ENCODE peak calls at places on chromosomes 11 and 22, in four cellular contexts. One of them, this sample, is unnamed. For H3K4me1, the result is how much of the 10 kb centered on the place peaks cover.

GRCh38 chr22:18973264-18974031 is 37.4 kb upstream of the PRODH start:
- DNase-seq in left ventricle myocardium inferior: no peak
- DNase-seq in fibroblast of lung: no peak
- DNase-seq in Peyer's patch: no peak
- DNase-seq in this sample: no peak

GRCh38 chr11:67644042-67644441 is 4.5 kb upstream of the TBX10 start:
- DNase-seq in fibroblast of lung: no peak
- DNase-seq in Peyer's patch: no peak
- DNase-seq in left ventricle myocardium inferior: no peak
- DNase-seq in this sample: no peak

GRCh38 chr11:82865841-82866240 is 34.4 kb downstream of the PRCP start:
- DNase-seq in Peyer's patch: no peak
- DNase-seq in fibroblast of lung: no peak
- DNase-seq in left ventricle myocardium inferior: no peak
- DNase-seq in this sample: no peak

GRCh38 chr11:13337986-13338436 is 60.4 kb downstream of the BMAL1 start:
- DNase-seq in left ventricle myocardium inferior: no peak
- DNase-seq in fibroblast of lung: peak
- DNase-seq in Peyer's patch: no peak
- DNase-seq in this sample: no peak

GRCh38 chr22:40009953-40010751 is 15.4 kb downstream of the FAM83F start:
- DNase-seq in left ventricle myocardium inferior: no peak
- DNase-seq in Peyer's patch: no peak
- DNase-seq in fibroblast of lung: no peak
- DNase-seq in this sample: no peak

GRCh38 chr11:376531-377173 is 7.4 kb downstream of the B4GALNT4 start:
- DNase-seq in fibroblast of lung: no peak
- DNase-seq in Peyer's patch: no peak
- DNase-seq in left ventricle myocardium inferior: no peak
- DNase-seq in this sample: no peak

GRCh38 chr11:78698612-78699011 is 123.9 kb upstream of the NARS2 start:
- DNase-seq in left ventricle myocardium inferior: peak
- DNase-seq in fibroblast of lung: peak
- DNase-seq in Peyer's patch: no peak
- DNase-seq in this sample: no peak

GRCh38 chr11:128728767-128729587 is 35.1 kb downstream of the FLI1 start:
- DNase-seq in left ventricle myocardium inferior: no peak
- DNase-seq in fibroblast of lung: no peak
- DNase-seq in Peyer's patch: no peak
- DNase-seq in this sample: no peak

GRCh38 chr11:29272019-29272654 is 744.7 kb downstream of the KCNA4 start:
- DNase-seq in Peyer's patch: no peak
- DNase-seq in fibroblast of lung: peak
- DNase-seq in left ventricle myocardium inferior: no peak
- DNase-seq in this sample: no peak

GRCh38 chr22:45318558-45319318 is 9.0 kb downstream of the FAM118A start:
- DNase-seq in left ventricle myocardium inferior: no peak
- DNase-seq in Peyer's patch: peak
- DNase-seq in fibroblast of lung: peak
- DNase-seq in this sample: no peak

GRCh38 chr11:133697161-133697560 is 148.2 kb downstream of the SPATA19 start:
- DNase-seq in fibroblast of lung: no peak
- DNase-seq in Peyer's patch: no peak
- DNase-seq in left ventricle myocardium inferior: no peak
- DNase-seq in this sample: no peak

GRCh38 chr11:72229925-72230763 is 5.6 kb downstream of the INPPL1 start:
- DNase-seq in Peyer's patch: peak
- DNase-seq in fibroblast of lung: no peak
- DNase-seq in left ventricle myocardium inferior: no peak
- DNase-seq in this sample: no peak

GRCh38 chr22:50562523-50563409 is at the start of gene SYCE3:
- DNase-seq in fibroblast of lung: peak
- DNase-seq in left ventricle myocardium inferior: peak
- DNase-seq in Peyer's patch: peak
- DNase-seq in this sample: peak

GRCh38 chr11:62928011-62928410 is 6.8 kb upstream of the CHRM1 start:
- DNase-seq in Peyer's patch: no peak
- DNase-seq in left ventricle myocardium inferior: no peak
- DNase-seq in fibroblast of lung: no peak
- DNase-seq in this sample: no peak

GRCh38 chr11:76314741-76315090 is 66.2 kb downstream of the THAP12 start:
- DNase-seq in left ventricle myocardium inferior: no peak
- DNase-seq in fibroblast of lung: peak
- DNase-seq in Peyer's patch: no peak
- DNase-seq in this sample: no peak

GRCh38 chr11:20522536-20522935 is 76.9 kb upstream of the SLC6A5 start:
- DNase-seq in fibroblast of lung: no peak
- DNase-seq in Peyer's patch: no peak
- DNase-seq in left ventricle myocardium inferior: no peak
- DNase-seq in this sample: no peak

GRCh38 chr11:65522640-65523322 is 2.1 kb upstream of the SCYL1 start:
- DNase-seq in left ventricle myocardium inferior: peak
- DNase-seq in fibroblast of lung: no peak
- DNase-seq in Peyer's patch: no peak
- DNase-seq in this sample: no peak

GRCh38 chr11:89521294-89521693 is 30.1 kb upstream of the NOX4 start:
- DNase-seq in fibroblast of lung: peak
- DNase-seq in Peyer's patch: no peak
- DNase-seq in left ventricle myocardium inferior: no peak
- DNase-seq in this sample: no peak

GRCh38 chr11:129117595-129118350 is 74.4 kb downstream of the ARHGAP32 start:
- DNase-seq in left ventricle myocardium inferior: no peak
- DNase-seq in fibroblast of lung: peak
- DNase-seq in Peyer's patch: peak
- DNase-seq in this sample: no peak

GRCh38 chr11:81394324-81394723 is 1339.3 kb downstream of the FAM181B start:
- DNase-seq in Peyer's patch: no peak
- DNase-seq in left ventricle myocardium inferior: no peak
- DNase-seq in fibroblast of lung: no peak
- DNase-seq in this sample: no peak

GRCh38 chr22:26461188-26461810 is 22.3 kb downstream of the HPS4 start:
- DNase-seq in Peyer's patch: peak
- DNase-seq in fibroblast of lung: no peak
- DNase-seq in left ventricle myocardium inferior: peak
- DNase-seq in this sample: no peak

GRCh38 chr11:121451178-121451981 is 734 bp upstream of the SORL1 start:
- DNase-seq in left ventricle myocardium inferior: no peak
- DNase-seq in fibroblast of lung: no peak
- DNase-seq in Peyer's patch: peak
- DNase-seq in this sample: no peak

GRCh38 chr22:17266261-17266971 is 47.2 kb upstream of the ADA2 start:
- DNase-seq in fibroblast of lung: no peak
- DNase-seq in left ventricle myocardium inferior: peak
- DNase-seq in Peyer's patch: peak
- DNase-seq in this sample: no peak

GRCh38 chr11:1928038-1928890 is 8.8 kb downstream of the TNNT3 start:
- DNase-seq in left ventricle myocardium inferior: no peak
- DNase-seq in Peyer's patch: no peak
- DNase-seq in fibroblast of lung: no peak
- DNase-seq in this sample: peak

GRCh38 chr22:25716637-25717036 is 25.4 kb upstream of the MYO18B start:
- DNase-seq in fibroblast of lung: no peak
- DNase-seq in left ventricle myocardium inferior: no peak
- DNase-seq in Peyer's patch: no peak
- DNase-seq in this sample: no peak

GRCh38 chr22:40498454-40499186 is 128.2 kb downstream of the SGSM3 start:
- DNase-seq in Peyer's patch: no peak
- DNase-seq in fibroblast of lung: peak
- DNase-seq in left ventricle myocardium inferior: no peak
- DNase-seq in this sample: no peak

GRCh38 chr11:109247071-109247470 is 174.9 kb upstream of the C11orf87 start:
- DNase-seq in left ventricle myocardium inferior: no peak
- DNase-seq in Peyer's patch: no peak
- DNase-seq in fibroblast of lung: peak
- DNase-seq in this sample: no peak

GRCh38 chr11:126863294-126863997 is 137.1 kb downstream of the KIRREL3 start:
- DNase-seq in Peyer's patch: no peak
- DNase-seq in fibroblast of lung: no peak
- DNase-seq in left ventricle myocardium inferior: no peak
- DNase-seq in this sample: no peak

GRCh38 chr11:94151903-94152677 is 23.4 kb downstream of the PANX1 start:
- DNase-seq in left ventricle myocardium inferior: no peak
- DNase-seq in Peyer's patch: no peak
- DNase-seq in fibroblast of lung: peak
- DNase-seq in this sample: no peak

GRCh38 chr11:27218498-27219038 is 144.4 kb downstream of the CCDC34 start:
- DNase-seq in left ventricle myocardium inferior: no peak
- DNase-seq in Peyer's patch: no peak
- DNase-seq in fibroblast of lung: peak
- DNase-seq in this sample: no peak

GRCh38 chr11:71304045-71304444 is 51.7 kb upstream of the SHANK2 start:
- DNase-seq in fibroblast of lung: no peak
- DNase-seq in left ventricle myocardium inferior: no peak
- DNase-seq in Peyer's patch: no peak
- DNase-seq in this sample: no peak

GRCh38 chr11:127274328-127274676 is 273.7 kb upstream of the KIRREL3 start:
- DNase-seq in Peyer's patch: no peak
- DNase-seq in fibroblast of lung: no peak
- DNase-seq in left ventricle myocardium inferior: no peak
- DNase-seq in this sample: no peak

GRCh38 chr22:28002863-28003565 is 84.0 kb upstream of the PITPNB start:
- DNase-seq in fibroblast of lung: no peak
- DNase-seq in left ventricle myocardium inferior: no peak
- DNase-seq in Peyer's patch: no peak
- DNase-seq in this sample: no peak

GRCh38 chr22:49372111-49372529 is 455.6 kb downstream of the BRD1 start:
- DNase-seq in left ventricle myocardium inferior: no peak
- DNase-seq in Peyer's patch: peak
- DNase-seq in fibroblast of lung: no peak
- DNase-seq in this sample: peak

GRCh38 chr11:2551131-2551530 is 106.3 kb downstream of the KCNQ1 start:
- DNase-seq in left ventricle myocardium inferior: no peak
- DNase-seq in fibroblast of lung: no peak
- DNase-seq in Peyer's patch: peak
- DNase-seq in this sample: no peak

GRCh38 chr11:131375936-131376335 is 5.5 kb downstream of the NTM start:
- DNase-seq in fibroblast of lung: no peak
- DNase-seq in Peyer's patch: no peak
- DNase-seq in left ventricle myocardium inferior: no peak
- DNase-seq in this sample: no peak

GRCh38 chr11:1157645-1158591 is at the start of gene MUC5AC:
- DNase-seq in fibroblast of lung: no peak
- DNase-seq in Peyer's patch: peak
- DNase-seq in left ventricle myocardium inferior: no peak
- DNase-seq in this sample: peak

GRCh38 chr22:24164823-24165379 is 16.4 kb upstream of the SUSD2 start:
- DNase-seq in fibroblast of lung: no peak
- DNase-seq in Peyer's patch: no peak
- DNase-seq in left ventricle myocardium inferior: peak
- DNase-seq in this sample: no peak
- H3K4me1 ChIP-seq in fibroblast of lung: under half
- H3K4me1 ChIP-seq in Peyer's patch: under half
- H3K4me1 ChIP-seq in left ventricle myocardium inferior: half or more
- H3K4me1 ChIP-seq in this sample: under half

GRCh38 chr11:64447717-64448598 is 89.0 kb downstream of the RPS6KA4 start:
- DNase-seq in left ventricle myocardium inferior: peak
- DNase-seq in fibroblast of lung: peak
- DNase-seq in Peyer's patch: peak
- DNase-seq in this sample: no peak

GRCh38 chr11:64450168-64450560 is 91.2 kb downstream of the RPS6KA4 start:
- DNase-seq in fibroblast of lung: no peak
- DNase-seq in left ventricle myocardium inferior: no peak
- DNase-seq in Peyer's patch: no peak
- DNase-seq in this sample: no peak

GRCh38 chr11:64451856-64452255 is 92.9 kb downstream of the RPS6KA4 start:
- DNase-seq in left ventricle myocardium inferior: no peak
- DNase-seq in fibroblast of lung: no peak
- DNase-seq in Peyer's patch: no peak
- DNase-seq in this sample: no peak

GRCh38 chr11:64448599-64449380 is 89.8 kb downstream of the RPS6KA4 start:
- DNase-seq in fibroblast of lung: peak
- DNase-seq in left ventricle myocardium inferior: peak
- DNase-seq in Peyer's patch: peak
- DNase-seq in this sample: peak

GRCh38 chr11:64449381-64450167 is 90.6 kb downstream of the RPS6KA4 start:
- DNase-seq in Peyer's patch: peak
- DNase-seq in left ventricle myocardium inferior: peak
- DNase-seq in fibroblast of lung: peak
- DNase-seq in this sample: no peak
- H3K4me3 ChIP-seq in Peyer's patch: peak
- H3K4me3 ChIP-seq in left ventricle myocardium inferior: peak
- H3K4me3 ChIP-seq in fibroblast of lung: no peak
- H3K4me3 ChIP-seq in this sample: peak

GRCh38 chr11:122664188-122664587 is 8.7 kb downstream of the UBASH3B start:
- DNase-seq in fibroblast of lung: no peak
- DNase-seq in Peyer's patch: no peak
- DNase-seq in left ventricle myocardium inferior: no peak
- DNase-seq in this sample: no peak

GRCh38 chr11:122663764-122664163 is 8.2 kb downstream of the UBASH3B start:
- DNase-seq in left ventricle myocardium inferior: no peak
- DNase-seq in fibroblast of lung: peak
- DNase-seq in Peyer's patch: no peak
- DNase-seq in this sample: no peak

GRCh38 chr11:122666743-122667142 is 11.2 kb downstream of the UBASH3B start:
- DNase-seq in left ventricle myocardium inferior: no peak
- DNase-seq in Peyer's patch: no peak
- DNase-seq in fibroblast of lung: no peak
- DNase-seq in this sample: no peak

GRCh38 chr11:122663056-122663740 is 7.7 kb downstream of the UBASH3B start:
- DNase-seq in fibroblast of lung: no peak
- DNase-seq in Peyer's patch: no peak
- DNase-seq in left ventricle myocardium inferior: no peak
- DNase-seq in this sample: no peak

DNA sequence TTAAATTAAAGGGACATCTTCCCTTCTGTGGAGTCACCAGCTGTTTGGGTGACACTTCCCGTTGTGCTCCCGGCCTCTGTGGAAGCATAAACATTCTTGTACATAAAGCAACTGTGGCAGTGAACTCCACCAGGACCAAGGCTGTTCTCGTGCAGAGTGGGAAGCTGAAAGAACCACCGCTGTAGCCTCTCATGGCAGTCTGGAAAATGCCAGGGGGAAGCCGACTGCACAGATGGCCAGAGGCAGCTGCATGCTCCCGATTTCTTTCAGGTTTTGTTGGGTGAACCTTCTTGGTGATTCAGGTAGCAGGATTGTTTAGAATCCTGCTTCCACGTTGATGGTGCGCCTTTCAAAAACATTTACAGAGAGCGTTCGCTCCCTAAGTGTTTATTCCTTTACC is 10.4 kb downstream of the UBASH3B start:
- DNase-seq in Peyer's patch: no peak
- DNase-seq in left ventricle myocardium inferior: no peak
- DNase-seq in fibroblast of lung: peak
- DNase-seq in this sample: no peak
- H3K4me1 ChIP-seq in Peyer's patch: under half
- H3K4me1 ChIP-seq in left ventricle myocardium inferior: under half
- H3K4me1 ChIP-seq in fibroblast of lung: under half
- H3K4me1 ChIP-seq in this sample: under half

DNA sequence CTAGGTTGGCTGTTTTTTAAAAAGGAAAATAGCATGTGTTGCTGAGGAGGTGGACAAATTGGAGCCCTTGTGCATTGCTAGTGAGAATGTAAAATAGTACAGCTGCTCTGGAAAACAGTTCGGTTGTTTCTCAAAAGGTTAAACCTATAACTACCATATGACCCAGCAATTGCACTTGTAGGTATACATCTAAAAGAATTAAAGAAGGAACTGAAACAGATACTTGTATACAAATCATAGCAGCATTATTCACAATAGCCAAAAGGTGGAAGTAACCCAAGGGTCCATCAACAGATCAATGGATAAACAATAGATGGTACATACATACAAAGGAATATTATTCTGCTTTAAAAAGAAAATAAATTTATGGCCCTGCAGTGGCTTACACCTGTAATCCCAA is 111.4 kb downstream of the CSTPP1 start:
- DNase-seq in left ventricle myocardium inferior: no peak
- DNase-seq in fibroblast of lung: no peak
- DNase-seq in Peyer's patch: no peak
- DNase-seq in this sample: no peak
- H3K4me3 ChIP-seq in left ventricle myocardium inferior: no peak
- H3K4me3 ChIP-seq in fibroblast of lung: no peak
- H3K4me3 ChIP-seq in Peyer's patch: no peak
- H3K4me3 ChIP-seq in this sample: no peak

This sample was measured in suprapubic skin.